ENCODE peak calls at places on chromosomes 2 and 18, in five cellular contexts. G is astrocyte of the spinal cord, J is foreskin fibroblast, E is thoracic aorta, W is A549. S is an unnamed sample.

GRCh38 chr2:196336715-196337617 is 165.6 kb upstream of the STK17B start:
- DNase-seq in G (peak; percentile 49), J (no peak), E (no peak), W (peak; percentile 29), S (no peak)

GRCh38 chr2:105455488-105455991 is 56.7 kb upstream of the FHL2 start:
- DNase-seq in G (peak; percentile 99), J (peak; percentile 90), E (no peak), W (peak; percentile 92), S (peak; percentile 97)

GRCh38 chr2:62663443-62663842 is 42.1 kb upstream of the EHBP1 start:
- DNase-seq in G (peak; percentile 69), J (peak; percentile 88), E (no peak), W (no peak), S (peak; percentile 98)

GRCh38 chr2:152504618-152505017 is 169.6 kb downstream of the FMNL2 start:
- DNase-seq in G (no peak), J (no peak), E (no peak), W (peak; percentile 63), S (no peak)

GRCh38 chr2:82340578-82341053 is 2036.1 kb upstream of the LRRTM1 start:
- DNase-seq in G (no peak), J (no peak), E (no peak), W (no peak), S (no peak)

GRCh38 chr2:121213386-121213785 is 71.6 kb downstream of the TFCP2L1 start:
- DNase-seq in G (no peak), J (no peak), E (no peak), W (no peak), S (no peak)

GRCh38 chr2:43872151-43872550 is 33.4 kb downstream of the ABCG8 start:
- DNase-seq in G (no peak), J (no peak), E (no peak), W (no peak), S (no peak)

GRCh38 chr2:202871161-202872141 is at the start of gene ICA1L:
- DNase-seq in G (peak; percentile 71), J (peak; percentile 48), E (peak; percentile 15), W (peak; percentile 60), S (no peak)

GRCh38 chr18:830315-830901 is 18.4 kb upstream of the YES1 start:
- DNase-seq in G (peak; percentile 81), J (peak; percentile 75), E (no peak), W (no peak), S (no peak)

GRCh38 chr2:45585267-45585861 is 25.7 kb downstream of the SRBD1 start:
- DNase-seq in G (peak; percentile 60), J (no peak), E (peak; percentile 11), W (peak; percentile 77), S (no peak)

GRCh38 chr2:116094196-116094595 is 1651.8 kb downstream of the DPP10 start:
- DNase-seq in G (no peak), J (no peak), E (no peak), W (no peak), S (no peak)
- TF ChIP-seq CTCF in G (no peak), J (no peak), E (no peak), W (no peak), S (no peak)

DNA sequence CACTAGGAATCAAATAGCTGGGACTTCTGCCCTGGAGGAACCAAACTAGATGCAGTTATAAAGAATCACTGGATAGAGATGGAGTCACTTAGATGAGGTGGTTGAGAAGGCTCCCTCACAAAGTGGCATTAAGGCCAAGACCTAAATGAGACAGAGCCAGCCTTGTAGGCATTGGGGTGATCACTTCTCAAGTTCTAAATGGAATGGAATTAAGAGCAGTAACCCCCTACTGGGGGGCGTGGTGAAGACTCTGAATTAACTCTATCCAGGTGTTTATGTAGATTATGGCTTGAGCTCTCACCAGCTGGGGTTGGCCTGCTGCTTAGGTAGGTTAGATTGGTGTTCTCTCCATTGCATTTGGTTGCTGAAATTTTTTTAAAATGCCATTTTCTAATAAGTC is 71.3 kb downstream of the TTC27 start:
- DNase-seq in G (no peak), J (no peak), E (no peak), W (no peak), S (no peak)
- TF ChIP-seq CTCF in G (no peak), J (no peak), E (no peak), W (no peak), S (no peak)

DNA sequence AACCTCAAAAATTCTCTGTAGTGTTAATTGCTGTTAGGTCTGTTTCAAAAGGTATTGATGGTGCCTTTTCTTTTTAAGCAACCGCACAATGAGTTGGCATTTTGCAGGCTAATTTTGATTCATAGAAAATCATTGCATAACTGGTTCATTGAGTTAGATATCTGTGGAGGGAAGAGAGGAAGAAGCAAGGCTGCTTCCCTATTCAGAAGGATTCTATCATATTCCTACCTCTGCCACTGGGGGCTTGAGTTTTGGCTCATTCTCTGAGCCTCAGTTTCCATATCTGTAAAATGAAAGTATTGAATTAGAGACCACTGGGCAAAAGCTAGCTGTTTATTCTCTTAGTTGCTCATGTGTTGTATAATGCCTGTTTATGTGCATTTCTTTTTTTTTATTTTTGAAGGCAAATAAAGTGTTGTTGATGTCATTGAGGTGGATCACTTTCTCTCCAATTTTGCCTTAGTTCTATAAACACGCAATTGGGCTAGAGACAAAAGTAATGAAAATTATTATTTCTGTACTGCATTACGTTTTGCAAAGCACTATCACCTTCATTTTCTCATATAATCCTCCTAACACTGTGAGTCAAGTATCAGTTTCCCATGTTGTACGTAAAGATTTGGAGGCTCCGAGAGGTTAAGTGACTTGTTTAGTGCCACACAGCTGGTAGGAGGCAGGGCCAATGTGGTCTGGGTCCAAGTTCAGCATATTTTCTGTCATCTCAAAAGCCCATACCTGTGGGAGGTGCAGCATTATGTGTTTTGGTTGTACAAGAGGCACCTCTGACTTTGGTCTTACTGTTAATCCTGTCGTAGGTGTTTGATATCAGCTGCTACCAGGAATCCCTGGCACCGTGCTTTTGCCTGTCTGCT is 5.9 kb downstream of the TRIB2 start:
- DNase-seq in G (no peak), J (no peak), E (no peak), W (no peak), S (no peak)
- TF ChIP-seq CTCF in G (peak; percentile 24), J (no peak), E (no peak), W (no peak), S (no peak)

DNA sequence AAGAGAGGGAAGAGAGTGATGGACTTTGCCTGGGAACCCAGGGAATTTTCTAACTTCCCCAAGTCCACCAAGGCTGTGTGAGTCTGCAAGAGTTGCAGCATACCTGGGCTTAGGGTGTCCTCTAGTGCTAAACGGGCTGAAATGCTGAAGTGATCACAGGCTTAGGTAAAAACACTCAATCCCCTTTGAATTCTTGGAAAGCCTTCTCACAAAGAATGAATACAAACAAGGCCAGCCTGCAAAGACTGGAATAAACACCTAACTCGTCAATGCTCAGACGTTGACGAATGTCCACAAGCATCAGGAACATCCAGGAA is 30.0 kb upstream of the BMP10 start:
- DNase-seq in G (no peak), J (no peak), E (no peak), W (no peak), S (no peak)
- TF ChIP-seq CTCF in G (peak; percentile 31), J (peak; percentile 24), E (no peak), W (peak; percentile 9), S (peak; percentile 40)

GRCh38 chr2:5725072-5725471 is 32.9 kb downstream of the SOX11 start:
- DNase-seq in G (no peak), J (no peak), E (no peak), W (no peak), S (no peak)

GRCh38 chr2:5722236-5722635 is 30.1 kb downstream of the SOX11 start:
- DNase-seq in G (no peak), J (no peak), E (no peak), W (no peak), S (no peak)

GRCh38 chr2:5723791-5724735 is 31.9 kb downstream of the SOX11 start:
- DNase-seq in G (no peak), J (no peak), E (no peak), W (no peak), S (no peak)

GRCh38 chr2:5720426-5720825 is 28.2 kb downstream of the SOX11 start:
- DNase-seq in G (peak; percentile 65), J (no peak), E (no peak), W (no peak), S (no peak)

GRCh38 chr2:5719629-5720334 is 27.6 kb downstream of the SOX11 start:
- DNase-seq in G (no peak), J (no peak), E (no peak), W (no peak), S (no peak)
- TF ChIP-seq CTCF in G (no peak), J (no peak), E (no peak), W (no peak), S (no peak)

S was measured in AG09319.